ENCODE peak calls at places on chromosomes 5 and 9, in ten cellular contexts. N is keratinocyte; O is stomach; P is upper lobe of left lung; T is lung; E is ascending aorta; R is pancreas; I is mucosa of descending colon; W is A673; Z is CD8-positive, alpha-beta T cell. Y is an unnamed sample.

GRCh38 chr9:121860744-121861143 is 209.3 kb downstream of the DAB2IP start:
- DNase-seq in N (no peak), O (no peak), P (no peak), T (no peak), E (peak; percentile 80), R (no peak), I (no peak), W (peak; percentile 11), Z (no peak), Y (peak; percentile 73)

GRCh38 chr9:69168709-69169217 is 5.3 kb upstream of the TJP2 start:
- DNase-seq in N (no peak), O (no peak), P (no peak), T (no peak), E (no peak), R (no peak), I (peak; percentile 59), W (no peak), Z (no peak), Y (no peak)

GRCh38 chr5:72245517-72246238 is 74.4 kb downstream of the MRPS27 start:
- DNase-seq in N (no peak), O (no peak), P (no peak), T (no peak), E (no peak), R (no peak), I (no peak), W (no peak), Z (no peak), Y (no peak)

GRCh38 chr9:96061293-96061987 is 185.9 kb downstream of the ERCC6L2 start:
- DNase-seq in N (no peak), O (peak; percentile 57), P (no peak), T (no peak), E (peak; percentile 76), R (no peak), I (no peak), W (peak; percentile 75), Z (peak; percentile 19), Y (peak; percentile 76)

GRCh38 chr5:140322751-140323731 is 20.1 kb upstream of the PFDN1 start:
- DNase-seq in N (no peak), O (peak; percentile 84), P (peak; percentile 62), T (peak; percentile 73), E (peak; percentile 80), R (peak; percentile 68), I (no peak), W (no peak), Z (no peak), Y (no peak)

GRCh38 chr5:31408814-31409213 is 123.1 kb downstream of the DROSHA start:
- DNase-seq in N (peak; percentile 96), O (no peak), P (no peak), T (no peak), E (no peak), R (no peak), I (no peak), W (peak; percentile 23), Z (no peak), Y (no peak)

GRCh38 chr5:124583469-124584350 is 162.7 kb downstream of the ZNF608 start:
- DNase-seq in N (peak; percentile 9), O (no peak), P (no peak), T (no peak), E (no peak), R (no peak), I (no peak), W (peak; percentile 23), Z (no peak), Y (no peak)

GRCh38 chr9:137318976-137319375 is 16.9 kb upstream of the NRARP start:
- DNase-seq in N (no peak), O (peak; percentile 25), P (peak; percentile 72), T (no peak), E (peak; percentile 74), R (no peak), I (peak; percentile 61), W (no peak), Z (no peak), Y (no peak)

GRCh38 chr5:100777680-100778281 is 125.3 kb downstream of the ST8SIA4 start:
- DNase-seq in N (no peak), O (no peak), P (no peak), T (no peak), E (no peak), R (peak; percentile 38), I (no peak), W (peak; percentile 89), Z (no peak), Y (no peak)

GRCh38 chr5:82363524-82363923 is 85.4 kb upstream of the RPS23 start:
- DNase-seq in N (no peak), O (no peak), P (no peak), T (no peak), E (no peak), R (no peak), I (no peak), W (no peak), Z (no peak), Y (no peak)

GRCh38 chr5:53303105-53303504 is 177.3 kb upstream of the FST start:
- DNase-seq in N (peak; percentile 67), O (no peak), P (no peak), T (no peak), E (no peak), R (no peak), I (no peak), W (no peak), Z (no peak), Y (no peak)

GRCh38 chr9:90915693-90916092 is 114.1 kb downstream of the SYK start:
- DNase-seq in N (no peak), O (peak; percentile 41), P (no peak), T (no peak), E (no peak), R (no peak), I (no peak), W (peak; percentile 41), Z (no peak), Y (no peak)

GRCh38 chr5:129382921-129383672 is 77.0 kb upstream of the ADAMTS19 start:
- DNase-seq in N (no peak), O (no peak), P (no peak), T (no peak), E (no peak), R (no peak), I (no peak), W (peak; percentile 4), Z (no peak), Y (no peak)

GRCh38 chr5:141609044-141609443 is 9.8 kb downstream of the DIAPH1 start:
- DNase-seq in N (no peak), O (no peak), P (no peak), T (no peak), E (no peak), R (no peak), I (no peak), W (no peak), Z (no peak), Y (no peak)
- H3K4me1 ChIP-seq in N (peaks cover 11% of the 10 kb centered on the region), O (peaks cover 85% of the 10 kb centered on the region), P (peaks cover 44% of the 10 kb centered on the region), T (peaks cover 16% of the 10 kb centered on the region), E (peaks cover 27% of the 10 kb centered on the region), R (peaks cover 73% of the 10 kb centered on the region), I (peaks cover 12% of the 10 kb centered on the region), W (peaks cover 28% of the 10 kb centered on the region), Z (peaks cover 92% of the 10 kb centered on the region), Y (peaks cover 31% of the 10 kb centered on the region)

DNA sequence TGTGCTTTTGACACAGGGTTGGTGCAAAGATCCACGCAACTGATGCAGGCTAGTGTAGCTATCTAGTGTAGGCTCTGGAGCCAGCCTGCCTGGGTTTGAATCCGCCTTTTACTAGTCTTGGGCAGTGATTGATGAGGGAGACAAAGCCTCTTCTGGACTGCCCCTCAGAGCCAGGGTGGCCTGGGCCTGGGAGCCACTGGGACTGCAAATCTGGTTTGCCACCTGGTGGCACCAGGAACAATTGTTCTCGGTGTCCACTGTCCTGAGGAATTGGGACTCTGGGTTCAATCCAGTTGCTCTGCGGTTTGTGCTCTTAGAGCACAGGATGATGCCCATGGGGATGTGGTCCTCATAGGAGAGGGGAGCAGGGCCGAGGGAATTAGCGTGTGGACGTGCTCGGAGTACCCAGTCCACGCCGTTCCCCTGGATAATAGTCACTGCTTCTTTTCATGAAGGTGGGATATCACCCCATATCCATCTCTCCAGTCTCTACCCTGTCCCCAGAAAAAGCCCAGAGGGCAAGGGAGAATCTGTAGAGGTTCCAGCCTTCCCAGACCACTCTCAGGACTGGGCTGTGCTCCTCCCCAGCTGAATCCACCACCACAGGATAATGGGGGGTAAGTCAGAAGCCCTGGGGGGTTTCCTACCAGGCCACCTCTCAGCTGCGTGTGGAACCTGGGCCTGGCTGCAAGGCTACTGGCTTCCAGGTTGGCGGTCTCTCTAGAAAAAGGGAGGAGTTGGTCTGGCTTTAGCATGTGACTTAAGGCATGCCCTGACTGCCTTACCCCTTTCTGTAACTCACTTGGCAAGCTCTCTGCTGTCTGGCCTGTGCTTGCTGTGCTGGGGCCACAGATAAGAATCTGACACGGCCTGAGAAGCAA is 1.9 kb downstream of the B4GALT7 start:
- DNase-seq in N (no peak), O (peak; percentile 58), P (no peak), T (no peak), E (no peak), R (no peak), I (no peak), W (no peak), Z (no peak), Y (peak; percentile 34)
- TF ChIP-seq CTCF in N (peak; percentile 9), O (no peak), P (no peak), T (no peak), E (no peak), R (no peak), I (no peak), W (no peak), Z (no peak), Y (no peak)

DNA sequence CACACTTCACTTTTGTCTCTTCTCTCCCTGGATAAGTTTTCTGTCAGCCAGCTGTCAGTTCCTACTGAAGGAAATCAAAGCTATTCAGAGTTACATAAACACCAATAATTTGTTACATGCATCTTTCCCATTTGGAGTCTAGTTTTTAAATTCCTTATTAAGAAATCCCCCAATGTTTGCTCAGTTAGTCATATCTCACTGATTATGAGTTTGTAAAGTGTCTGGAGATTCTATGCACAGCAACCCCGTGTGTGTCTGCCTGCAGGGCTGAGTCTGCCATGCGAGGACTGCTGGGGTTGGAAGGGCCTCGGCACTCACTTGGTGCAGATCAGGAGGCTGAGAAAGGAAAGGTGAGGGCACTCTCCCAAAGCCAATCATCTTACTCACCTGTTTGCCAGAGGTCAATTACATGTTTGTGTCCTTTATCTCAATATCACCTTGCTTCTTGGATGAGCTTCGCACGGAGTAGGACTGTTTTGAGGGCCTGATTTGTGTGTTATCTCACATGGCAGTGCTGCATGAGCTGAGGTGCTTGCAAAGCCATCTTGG is 3.3 kb downstream of the ANKRD34B start:
- DNase-seq in N (no peak), O (no peak), P (no peak), T (no peak), E (no peak), R (no peak), I (no peak), W (no peak), Z (no peak), Y (peak; percentile 42)
- H3K4me1 ChIP-seq in N (peaks cover 5% of the 10 kb centered on the region), O (peaks cover 19% of the 10 kb centered on the region), P (peaks cover 14% of the 10 kb centered on the region), T (no peaks in the 10 kb centered on the region), E (no peaks in the 10 kb centered on the region), R (peaks cover 9% of the 10 kb centered on the region), I (peaks cover 15% of the 10 kb centered on the region), W (peaks cover 9% of the 10 kb centered on the region), Z (no peaks in the 10 kb centered on the region), Y (no peaks in the 10 kb centered on the region)

GRCh38 chr9:126146254-126147145 is 180.1 kb upstream of the MVB12B start:
- DNase-seq in N (no peak), O (peak; percentile 24), P (no peak), T (peak; percentile 29), E (no peak), R (no peak), I (no peak), W (peak; percentile 47), Z (no peak), Y (peak; percentile 26)
- TF ChIP-seq CTCF in N (peak; percentile 28), O (peak; percentile 22), P (no peak), T (no peak), E (no peak), R (no peak), I (no peak), W (peak; percentile 66), Z (no peak), Y (no peak)